ENCODE peak calls at places on chromosomes 16 and 17, in eight cellular contexts. I is left ventricle myocardium inferior; E is CD8-positive, alpha-beta memory T cell; R is DND-41; A is adrenal gland; J is fibroblast of lung; D is sigmoid colon; F is naive thymus-derived CD4-positive, alpha-beta T cell. K is an unnamed sample.

GRCh38 chr16:86882586-86883280 is 304.4 kb downstream of the FOXL1 start:
- DNase-seq in E (no peak), D (peak; percentile 59), A (peak; percentile 63), R (no peak), J (peak; percentile 86), F (no peak), I (peak; percentile 60), K (no peak)

GRCh38 chr16:14472357-14472756 is 157.7 kb downstream of the PARN start:
- DNase-seq in E (no peak), F (no peak), A (no peak), D (no peak), R (no peak), J (no peak), I (no peak), K (no peak)

GRCh38 chr16:56193951-56194726 is 2.9 kb downstream of the GNAO1 start:
- DNase-seq in R (no peak), J (peak; percentile 69), I (peak; percentile 87), E (peak; percentile 48), D (peak; percentile 94), F (peak; percentile 49), A (peak; percentile 79), K (peak; percentile 84)

GRCh38 chr16:5033256-5034166 is at the start of gene NAGPA:
- DNase-seq in I (peak; percentile 91), E (peak; percentile 75), R (peak; percentile 82), J (peak; percentile 75), A (peak; percentile 89), F (peak; percentile 81), D (peak; percentile 95), K (peak; percentile 89)

GRCh38 chr16:86211800-86212199 is 298.5 kb upstream of the FOXF1 start:
- DNase-seq in D (peak; percentile 28), J (no peak), E (no peak), I (no peak), R (peak; percentile 26), F (no peak), A (no peak), K (no peak)

GRCh38 chr17:69945698-69946185 is 129.3 kb upstream of the KCNJ16 start:
- DNase-seq in J (peak; percentile 63), F (no peak), D (no peak), A (peak; percentile 9), R (no peak), E (no peak), I (no peak), K (no peak)

GRCh38 chr17:61415374-61416210 is 15.9 kb downstream of the TBX2 start:
- DNase-seq in I (no peak), F (no peak), E (no peak), D (peak; percentile 51), R (no peak), A (no peak), J (no peak), K (no peak)

GRCh38 chr17:20216154-20216815 is 207.1 kb downstream of the SPECC1 start:
- DNase-seq in J (no peak), F (no peak), I (no peak), A (no peak), R (no peak), E (no peak), D (no peak), K (no peak)

GRCh38 chr16:56463153-56463552 is 11.8 kb downstream of the OGFOD1 start:
- DNase-seq in I (no peak), F (no peak), D (no peak), J (no peak), E (no peak), A (no peak), R (no peak), K (no peak)

GRCh38 chr16:82070656-82071369 is 35.8 kb downstream of the HSD17B2 start:
- DNase-seq in F (no peak), A (no peak), E (no peak), I (no peak), D (no peak), J (peak; percentile 88), R (no peak), K (no peak)

GRCh38 chr17:48996696-48997102 is 486 bp upstream of the IGF2BP1 start:
- DNase-seq in J (no peak), R (no peak), E (no peak), D (no peak), A (no peak), F (no peak), I (no peak), K (no peak)

GRCh38 chr17:37147301-37147812 is 198.6 kb downstream of the AATF start:
- DNase-seq in I (no peak), J (peak; percentile 28), R (no peak), D (no peak), A (no peak), E (no peak), F (no peak), K (no peak)

GRCh38 chr17:40034426-40035161 is 19.4 kb downstream of the CSF3 start:
- DNase-seq in A (no peak), D (no peak), I (no peak), R (no peak), J (no peak), E (no peak), F (no peak), K (no peak)

GRCh38 chr17:41910701-41911391 is 7.9 kb downstream of the ACLY start:
- DNase-seq in J (peak; percentile 100), A (peak; percentile 72), D (no peak), E (no peak), R (no peak), F (no peak), I (no peak), K (no peak)

GRCh38 chr17:38752119-38752929 is at the start of gene PSMB3:
- DNase-seq in E (peak; percentile 91), I (peak; percentile 96), R (peak; percentile 99), F (peak; percentile 97), J (peak; percentile 99), D (peak; percentile 99), A (peak; percentile 99), K (peak; percentile 96)

GRCh38 chr17:4582691-4583090 is 1.6 kb upstream of the SMTNL2 start:
- DNase-seq in A (no peak), F (no peak), R (no peak), D (no peak), J (no peak), I (no peak), E (no peak), K (no peak)

GRCh38 chr16:81987706-81988105 is 23.6 kb downstream of the SDR42E1 start:
- DNase-seq in J (no peak), I (no peak), D (no peak), R (no peak), A (no peak), F (no peak), E (no peak), K (no peak)

GRCh38 chr17:43434902-43435319 is 36.1 kb downstream of the ARL4D start:
- DNase-seq in D (no peak), J (peak; percentile 95), A (no peak), F (no peak), R (no peak), E (no peak), I (no peak), K (no peak)
- H3K27ac ChIP-seq in D (no peak overlapping the region), J (no peak overlapping the region), A (no peak overlapping the region), F (no peak overlapping the region), R (no peak overlapping the region), E (no peak overlapping the region), I (no peak overlapping the region), K (no peak overlapping the region)

GRCh38 chr17:55427587-55427882 is 5.9 kb upstream of the MMD start:
- DNase-seq in A (no peak), R (no peak), F (no peak), D (no peak), J (no peak), I (no peak), E (no peak), K (no peak)

GRCh38 chr17:55433029-55433628 is 11.5 kb upstream of the MMD start:
- DNase-seq in A (no peak), F (no peak), I (no peak), R (no peak), D (no peak), E (no peak), J (peak; percentile 65), K (no peak)

GRCh38 chr17:55433629-55434422 is 12.2 kb upstream of the MMD start:
- DNase-seq in I (no peak), D (peak; percentile 83), F (no peak), E (no peak), R (no peak), J (peak; percentile 87), A (no peak), K (no peak)

GRCh38 chr17:55432358-55433028 is 10.9 kb upstream of the MMD start:
- DNase-seq in I (no peak), E (no peak), D (no peak), F (no peak), A (no peak), J (peak; percentile 58), R (no peak), K (no peak)

GRCh38 chr17:55430531-55431228 is 9.0 kb upstream of the MMD start:
- DNase-seq in E (no peak), D (no peak), A (no peak), F (no peak), I (no peak), R (no peak), J (no peak), K (no peak)
- H3K27ac ChIP-seq in E (no peak overlapping the region), D (no peak overlapping the region), A (no peak overlapping the region), F (no peak overlapping the region), I (peak overlapping the region; percentile 70), R (no peak overlapping the region), J (no peak overlapping the region), K (no peak overlapping the region)

DNA sequence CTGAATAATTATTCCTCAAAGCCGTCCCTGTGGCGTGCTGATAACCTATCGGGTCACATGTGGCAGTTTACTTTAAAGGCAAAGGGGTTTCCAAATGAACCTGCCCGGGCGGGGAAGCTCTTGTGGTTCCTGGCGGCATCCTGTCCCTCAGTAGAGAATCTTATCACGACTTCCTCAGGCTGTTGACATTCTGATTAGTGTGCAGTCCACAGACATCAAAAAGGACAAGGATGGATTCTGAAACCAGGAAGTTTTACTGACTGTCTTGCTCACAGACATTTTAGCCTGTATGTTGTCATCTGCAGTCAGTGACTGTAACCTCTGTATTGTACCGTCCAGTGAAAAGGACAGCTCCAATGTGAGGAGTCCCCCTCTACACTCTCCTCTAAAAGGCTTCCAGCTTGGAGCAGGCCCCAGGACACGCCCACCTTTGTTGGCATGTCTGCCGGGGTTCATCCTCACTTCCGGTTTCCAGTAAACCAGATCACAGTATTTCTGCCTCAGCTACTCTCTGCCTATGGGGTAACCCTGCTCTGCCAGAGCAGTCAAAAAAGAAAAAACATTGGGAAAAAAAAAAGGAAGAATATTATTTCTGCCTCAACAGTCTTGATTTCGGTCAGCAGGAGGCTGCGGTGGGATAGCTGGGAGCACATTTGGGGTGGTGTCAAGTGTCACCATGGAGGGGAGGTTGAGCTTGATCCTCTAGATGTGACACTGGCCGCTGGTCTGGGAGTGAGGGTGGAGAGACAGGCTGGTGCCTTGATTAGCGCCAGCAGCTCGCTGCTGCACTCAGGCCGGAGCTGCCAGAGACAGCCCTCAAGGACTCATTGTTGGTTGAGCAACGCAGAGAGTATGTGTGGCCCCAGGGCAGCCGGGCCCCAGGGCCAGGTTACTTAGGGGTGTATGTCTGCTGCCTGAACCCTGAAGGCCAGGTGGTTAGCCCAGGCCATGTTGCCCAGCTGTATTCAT is 89.0 kb upstream of the DNAH17 start:
- DNase-seq in A (peak; percentile 69), J (no peak), E (peak; percentile 12), D (no peak), F (peak; percentile 56), I (peak; percentile 43), R (peak; percentile 44), K (no peak)
- H3K27ac ChIP-seq in A (peak overlapping the region; percentile 55), J (no peak overlapping the region), E (no peak overlapping the region), D (peak overlapping the region; percentile 41), F (peak overlapping the region; percentile 5), I (peak overlapping the region; percentile 77), R (peak overlapping the region; percentile 4), K (peak overlapping the region; percentile 6)

DNA sequence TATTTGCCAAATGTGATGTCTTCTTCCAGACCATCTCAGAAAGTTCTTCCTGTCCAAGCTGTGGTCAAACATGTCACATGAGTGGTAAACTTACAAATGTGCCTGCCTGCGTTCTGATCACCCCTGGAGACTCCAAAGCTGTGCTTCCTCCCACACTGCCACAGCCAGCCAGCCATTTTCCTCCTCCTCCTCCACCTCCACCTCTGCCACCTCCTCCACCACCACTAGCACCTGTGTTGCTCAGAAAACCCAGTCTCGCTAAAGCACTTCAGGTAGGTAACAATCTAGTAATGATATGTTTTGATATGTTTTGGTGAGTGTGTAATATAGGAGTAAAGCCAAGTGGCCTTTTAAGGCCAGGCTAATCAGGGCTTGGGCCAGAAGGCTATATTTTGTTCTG is 16.4 kb upstream of the SMG8 start:
- DNase-seq in E (no peak), R (no peak), I (no peak), A (no peak), D (no peak), J (no peak), F (no peak), K (no peak)
- H3K27ac ChIP-seq in E (no peak overlapping the region), R (no peak overlapping the region), I (no peak overlapping the region), A (no peak overlapping the region), D (no peak overlapping the region), J (no peak overlapping the region), F (no peak overlapping the region), K (no peak overlapping the region)

K was measured in uterus.